ENCODE peak calls at places on chromosome 15, in ten cellular contexts. R is spleen, G is suprapubic skin, P is stomach, Y is GM12878, X is Panc1, C is K562, V is H1, Q is breast epithelium, F is transverse colon. M is an unnamed sample. For H3K36me3, the result is how much of the 10 kb centered on the place peaks cover.

GRCh38 chr15:38705421-38706219 is 141.0 kb upstream of the RASGRP1 start:
- DNase-seq in R (no peak), G (no peak), P (no peak), Y (no peak), X (no peak), C (no peak), V (no peak), Q (no peak), F (no peak), M (no peak)

GRCh38 chr15:99450896-99451358 is 114.9 kb upstream of the MEF2A start:
- DNase-seq in R (no peak), G (peak), P (peak), Y (no peak), X (no peak), C (no peak), V (peak), Q (peak), F (peak), M (peak)

GRCh38 chr15:42201801-42202200 is 6.3 kb downstream of the VPS39 start:
- DNase-seq in R (no peak), G (no peak), P (no peak), Y (no peak), X (no peak), C (no peak), V (no peak), Q (no peak), F (no peak), M (no peak)

GRCh38 chr15:57064033-57064432 is 145.6 kb downstream of the TCF12 start:
- DNase-seq in R (no peak), G (no peak), P (no peak), Y (no peak), X (no peak), C (no peak), V (no peak), Q (no peak), F (no peak), M (no peak)

GRCh38 chr15:77021803-77022381 is 27.0 kb downstream of the PSTPIP1 start:
- DNase-seq in R (peak), G (no peak), P (no peak), Y (no peak), X (no peak), C (no peak), V (no peak), Q (no peak), F (no peak), M (no peak)

GRCh38 chr15:72358532-72359180 is 17.2 kb downstream of the HEXA start:
- DNase-seq in R (peak), G (peak), P (peak), Y (no peak), X (no peak), C (no peak), V (no peak), Q (peak), F (peak), M (peak)

GRCh38 chr15:62803856-62804400 is 238.6 kb upstream of the TPM1 start:
- DNase-seq in R (no peak), G (no peak), P (no peak), Y (no peak), X (no peak), C (no peak), V (no peak), Q (no peak), F (no peak), M (no peak)

GRCh38 chr15:82935382-82935781 is 17.1 kb downstream of the HOMER2 start:
- DNase-seq in R (no peak), G (no peak), P (no peak), Y (no peak), X (no peak), C (no peak), V (no peak), Q (no peak), F (no peak), M (no peak)

GRCh38 chr15:25897658-25898057 is 34.5 kb upstream of the ATP10A start:
- DNase-seq in R (no peak), G (no peak), P (no peak), Y (no peak), X (no peak), C (no peak), V (no peak), Q (no peak), F (no peak), M (no peak)

GRCh38 chr15:101207867-101208288 is 44.0 kb downstream of the CHSY1 start:
- DNase-seq in R (peak), G (no peak), P (peak), Y (no peak), X (no peak), C (no peak), V (no peak), Q (no peak), F (peak), M (peak)

GRCh38 chr15:82970078-82970686 is 15.8 kb upstream of the RAMAC start:
- DNase-seq in R (no peak), G (no peak), P (no peak), Y (no peak), X (no peak), C (no peak), V (no peak), Q (no peak), F (no peak), M (no peak)

GRCh38 chr15:84715442-84716035 is 400 bp downstream of the SEC11A start:
- DNase-seq in R (peak), G (no peak), P (peak), Y (no peak), X (no peak), C (no peak), V (no peak), Q (no peak), F (peak), M (peak)

GRCh38 chr15:45187894-45188830 is at the start of gene SHF:
- DNase-seq in R (peak), G (no peak), P (peak), Y (no peak), X (no peak), C (peak), V (peak), Q (peak), F (peak), M (peak)

GRCh38 chr15:22979069-22979698 is 984 bp downstream of the CYFIP1 start:
- DNase-seq in R (peak), G (peak), P (peak), Y (no peak), X (no peak), C (peak), V (peak), Q (no peak), F (peak), M (peak)

GRCh38 chr15:68292157-68292781 is 14.7 kb downstream of the FEM1B start:
- DNase-seq in R (no peak), G (no peak), P (no peak), Y (no peak), X (no peak), C (no peak), V (no peak), Q (no peak), F (no peak), M (no peak)

GRCh38 chr15:38670142-38671002 is 105.8 kb upstream of the RASGRP1 start:
- DNase-seq in R (no peak), G (no peak), P (no peak), Y (no peak), X (no peak), C (no peak), V (no peak), Q (no peak), F (peak), M (no peak)

GRCh38 chr15:87154771-87155170 is 1075.1 kb downstream of the AGBL1 start:
- DNase-seq in R (no peak), G (no peak), P (no peak), Y (no peak), X (no peak), C (no peak), V (no peak), Q (no peak), F (no peak), M (no peak)

GRCh38 chr15:95284487-95284886 is 1046.0 kb upstream of the NR2F2 start:
- DNase-seq in R (no peak), G (no peak), P (no peak), Y (no peak), X (no peak), C (no peak), V (no peak), Q (no peak), F (no peak), M (no peak)

GRCh38 chr15:79897380-79897678 is 515 bp upstream of the MTHFS start:
- DNase-seq in R (no peak), G (no peak), P (no peak), Y (no peak), X (no peak), C (no peak), V (no peak), Q (no peak), F (no peak), M (no peak)

GRCh38 chr15:99213187-99213811 is 36.1 kb downstream of the TTC23 start:
- DNase-seq in R (peak), G (peak), P (peak), Y (peak), X (peak), C (peak), V (peak), Q (peak), F (peak), M (peak)

DNA sequence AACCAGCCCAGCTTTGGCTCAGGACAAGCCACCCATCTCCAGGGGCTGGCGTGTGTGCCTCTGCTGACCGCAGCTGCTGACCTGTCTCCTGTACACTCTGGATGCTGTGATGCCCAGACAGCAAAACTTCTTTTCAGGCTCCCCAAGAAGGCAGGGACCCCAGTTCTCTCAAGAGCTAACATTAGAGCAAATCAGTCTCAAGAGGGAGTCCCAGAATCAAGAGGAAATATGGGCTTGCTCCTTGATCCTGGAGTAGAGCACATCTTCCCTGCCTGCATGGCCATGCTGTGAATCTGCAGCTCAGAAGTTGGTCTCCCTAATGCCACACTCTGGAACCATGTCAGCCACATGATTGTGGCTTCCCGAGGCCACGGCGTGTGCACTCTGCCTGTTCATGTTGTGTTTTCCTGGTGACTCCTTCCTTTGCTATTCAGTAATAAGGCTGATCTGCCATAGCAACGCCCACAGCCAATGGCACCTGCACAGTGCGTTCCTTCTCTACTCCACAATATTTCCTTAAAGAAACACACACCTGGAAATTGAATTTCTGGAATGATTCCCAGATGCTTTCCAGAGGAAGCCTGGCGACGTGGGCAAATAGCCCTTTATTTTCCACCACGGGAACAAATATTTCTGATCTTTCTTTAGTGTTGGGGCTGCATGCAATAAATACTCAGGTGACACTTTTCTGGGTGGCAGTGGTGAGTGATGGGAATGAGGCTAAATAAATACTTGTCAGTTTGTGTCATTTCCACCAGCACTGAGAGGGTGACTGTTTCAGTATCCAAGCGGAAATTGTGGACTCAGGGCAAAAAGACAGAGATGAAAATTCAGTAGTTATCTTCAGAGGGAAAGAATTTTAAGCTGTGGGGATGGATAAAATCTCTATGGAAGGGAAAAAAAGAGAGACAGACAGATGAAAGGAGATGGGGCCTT is 21.9 kb upstream of the THSD4 start:
- DNase-seq in R (no peak), G (no peak), P (peak), Y (no peak), X (no peak), C (no peak), V (peak), Q (peak), F (peak), M (no peak)
- TF ChIP-seq POLR2AphosphoS5 in R (no peak), G (no peak), P (no peak), Y (no peak), X (no peak), C (no peak), V (no peak), Q (no peak), F (peak), M (no peak)

DNA sequence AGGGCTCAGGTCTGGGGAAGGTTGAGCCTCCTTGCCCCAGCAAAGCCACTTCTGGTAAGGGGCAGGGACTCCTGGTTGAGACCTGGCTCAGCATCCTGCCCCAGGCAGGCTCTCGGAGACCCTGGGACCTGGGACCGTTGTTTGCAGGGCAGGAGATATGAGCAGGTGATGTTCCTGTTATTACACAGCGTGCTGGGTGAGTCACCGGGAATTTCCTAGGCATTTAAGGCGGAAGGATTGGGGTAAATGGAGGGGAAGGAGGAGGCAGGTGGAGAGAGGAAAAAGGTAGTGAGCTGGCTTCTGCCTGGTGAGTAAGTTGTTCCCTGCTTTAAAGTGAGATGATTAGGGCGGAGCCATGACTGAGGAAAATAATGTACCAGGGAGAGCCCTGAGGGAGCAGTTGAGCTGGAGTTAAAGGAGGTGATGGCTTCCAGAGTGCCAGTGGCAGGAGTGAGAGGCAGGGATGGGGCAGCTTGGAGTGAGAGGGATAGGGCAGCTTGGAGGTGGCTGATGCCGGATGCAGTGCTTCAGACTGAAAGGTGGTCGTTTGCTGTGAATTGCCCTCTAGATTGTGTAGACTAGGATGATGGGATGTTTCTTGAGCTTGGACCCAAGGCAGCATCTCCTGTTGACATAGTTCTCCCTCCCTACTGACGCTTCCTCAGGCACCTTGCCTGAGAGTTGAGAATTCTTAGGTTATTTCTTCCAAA is 79.4 kb downstream of the AAGAB start:
- DNase-seq in R (no peak), G (no peak), P (peak), Y (no peak), X (peak), C (no peak), V (no peak), Q (no peak), F (no peak), M (peak)
- H3K36me3 ChIP-seq in R (under half), G (under half), P (under half), Y (under half), X (under half), C (under half), V (under half), Q (under half), F (under half), M (under half)

DNA sequence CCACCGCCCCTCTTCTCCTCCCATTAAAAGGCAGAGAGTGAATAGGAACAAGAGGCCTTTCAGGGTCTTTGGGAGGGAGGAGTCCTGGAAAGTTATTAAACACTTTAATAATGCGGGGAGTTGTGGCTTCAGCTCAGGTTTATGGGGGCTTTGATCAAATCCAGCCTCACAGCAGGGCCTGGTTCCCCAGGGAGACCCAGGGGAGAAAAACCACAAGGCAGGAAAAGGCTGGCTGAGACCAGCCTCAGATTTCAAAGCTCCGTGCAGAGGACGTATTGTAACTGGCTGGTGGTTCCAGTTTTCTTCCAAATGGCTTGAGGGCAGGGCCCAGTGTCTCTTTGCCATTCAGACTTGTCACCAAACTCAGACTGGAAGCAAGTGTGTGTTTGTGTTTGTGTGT is 242.1 kb downstream of the TLE3 start:
- DNase-seq in R (peak), G (no peak), P (no peak), Y (no peak), X (no peak), C (no peak), V (no peak), Q (no peak), F (no peak), M (no peak)
- TF ChIP-seq POLR2AphosphoS5 in R (no peak), G (no peak), P (no peak), Y (no peak), X (no peak), C (no peak), V (no peak), Q (no peak), F (no peak), M (no peak)

GRCh38 chr15:43408789-43409188 is 37.9 kb downstream of the TUBGCP4 start:
- DNase-seq in R (no peak), G (no peak), P (no peak), Y (no peak), X (no peak), C (peak), V (no peak), Q (no peak), F (no peak), M (no peak)

GRCh38 chr15:43412096-43412495 is 41.2 kb downstream of the TUBGCP4 start:
- DNase-seq in R (no peak), G (no peak), P (no peak), Y (no peak), X (no peak), C (no peak), V (no peak), Q (no peak), F (no peak), M (no peak)

GRCh38 chr15:43410572-43411214 is 39.8 kb downstream of the TUBGCP4 start:
- DNase-seq in R (no peak), G (no peak), P (no peak), Y (no peak), X (no peak), C (peak), V (no peak), Q (no peak), F (no peak), M (no peak)

GRCh38 chr15:43414196-43414595 is 43.3 kb downstream of the TUBGCP4 start:
- DNase-seq in R (no peak), G (no peak), P (no peak), Y (no peak), X (no peak), C (no peak), V (no peak), Q (no peak), F (no peak), M (no peak)
- H3K36me3 ChIP-seq in R (under half), G (half or more), P (under half), Y (under half), X (under half), C (half or more), V (half or more), Q (under half), F (under half), M (half or more)

DNA sequence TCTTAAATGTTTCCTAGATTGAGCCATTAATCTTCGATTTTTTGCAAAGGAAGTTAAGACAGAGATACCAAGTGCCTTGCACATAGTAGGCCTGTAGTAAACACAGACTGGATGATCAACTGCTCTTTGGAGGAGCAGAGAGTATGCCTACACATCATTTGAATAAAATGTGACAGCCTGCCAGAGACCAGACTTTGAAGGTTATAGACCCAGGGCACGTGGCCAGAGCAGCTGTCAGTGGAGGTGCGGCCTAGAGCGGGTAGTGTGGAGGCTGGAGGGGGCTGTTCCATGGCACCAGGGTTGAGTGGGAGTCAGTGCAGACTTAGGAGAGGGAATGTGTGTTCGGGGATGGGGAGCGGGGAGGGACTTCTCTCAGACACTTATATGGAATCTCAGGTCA is 80.8 kb downstream of the SMAD3 start:
- DNase-seq in R (no peak), G (no peak), P (peak), Y (no peak), X (no peak), C (no peak), V (no peak), Q (no peak), F (peak), M (peak)
- TF ChIP-seq POLR2AphosphoS5 in R (no peak), G (no peak), P (no peak), Y (no peak), X (peak), C (no peak), V (no peak), Q (no peak), F (no peak), M (peak)

M was measured in sigmoid colon.